ENCODE peak calls at places on chromosomes 4 and X, in ten cellular contexts. One of them, this sample, is unnamed.

GRCh38 chrX:15749642-15750610 is 11.9 kb downstream of the CA5B start:
- DNase-seq in fibroblast of mammary gland: peak; percentile 23
- DNase-seq in H54: no peak
- DNase-seq in uterus: peak; percentile 22
- DNase-seq in ecto neural progenitor cell: no peak
- DNase-seq in GM12865: peak; percentile 56
- DNase-seq in GM13976: no peak
- DNase-seq in OCI-LY7: peak; percentile 61
- DNase-seq in amygdala: no peak
- DNase-seq in CD4-positive, alpha-beta T cell: no peak
- DNase-seq in this sample: peak; percentile 10

GRCh38 chr4:179804440-179804839 is 2362.2 kb upstream of the AGA start:
- DNase-seq in uterus: no peak
- DNase-seq in GM13976: no peak
- DNase-seq in H54: no peak
- DNase-seq in CD4-positive, alpha-beta T cell: no peak
- DNase-seq in OCI-LY7: no peak
- DNase-seq in fibroblast of mammary gland: no peak
- DNase-seq in ecto neural progenitor cell: no peak
- DNase-seq in amygdala: no peak
- DNase-seq in GM12865: no peak
- DNase-seq in this sample: no peak

GRCh38 chr4:98688416-98689290 is 30.2 kb upstream of the TSPAN5 start:
- DNase-seq in GM12865: no peak
- DNase-seq in CD4-positive, alpha-beta T cell: no peak
- DNase-seq in OCI-LY7: no peak
- DNase-seq in H54: peak; percentile 24
- DNase-seq in uterus: no peak
- DNase-seq in GM13976: no peak
- DNase-seq in ecto neural progenitor cell: no peak
- DNase-seq in amygdala: no peak
- DNase-seq in fibroblast of mammary gland: peak; percentile 80
- DNase-seq in this sample: no peak

GRCh38 chrX:38516196-38516595 is 45.1 kb upstream of the TSPAN7 start:
- DNase-seq in GM13976: no peak
- DNase-seq in amygdala: no peak
- DNase-seq in OCI-LY7: no peak
- DNase-seq in uterus: no peak
- DNase-seq in ecto neural progenitor cell: no peak
- DNase-seq in GM12865: no peak
- DNase-seq in H54: no peak
- DNase-seq in CD4-positive, alpha-beta T cell: no peak
- DNase-seq in fibroblast of mammary gland: no peak
- DNase-seq in this sample: no peak

GRCh38 chrX:44062842-44063241 is 89.7 kb upstream of the NDP start:
- DNase-seq in CD4-positive, alpha-beta T cell: no peak
- DNase-seq in fibroblast of mammary gland: no peak
- DNase-seq in ecto neural progenitor cell: no peak
- DNase-seq in amygdala: no peak
- DNase-seq in OCI-LY7: no peak
- DNase-seq in H54: peak; percentile 2
- DNase-seq in uterus: peak; percentile 29
- DNase-seq in GM12865: no peak
- DNase-seq in GM13976: no peak
- DNase-seq in this sample: no peak

GRCh38 chr4:147864591-147864990 is 132.7 kb downstream of the ARHGAP10 start:
- DNase-seq in amygdala: no peak
- DNase-seq in H54: no peak
- DNase-seq in uterus: no peak
- DNase-seq in OCI-LY7: no peak
- DNase-seq in ecto neural progenitor cell: no peak
- DNase-seq in fibroblast of mammary gland: peak; percentile 57
- DNase-seq in GM13976: no peak
- DNase-seq in CD4-positive, alpha-beta T cell: no peak
- DNase-seq in GM12865: no peak
- DNase-seq in this sample: no peak

GRCh38 chr4:94274912-94275311 is 67.2 kb downstream of the SMARCAD1 start:
- DNase-seq in H54: no peak
- DNase-seq in OCI-LY7: no peak
- DNase-seq in CD4-positive, alpha-beta T cell: no peak
- DNase-seq in GM13976: no peak
- DNase-seq in amygdala: no peak
- DNase-seq in ecto neural progenitor cell: no peak
- DNase-seq in GM12865: no peak
- DNase-seq in uterus: no peak
- DNase-seq in fibroblast of mammary gland: peak; percentile 66
- DNase-seq in this sample: no peak

GRCh38 chr4:20326977-20327376 is 75.3 kb downstream of the SLIT2 start:
- DNase-seq in OCI-LY7: no peak
- DNase-seq in GM13976: no peak
- DNase-seq in uterus: no peak
- DNase-seq in ecto neural progenitor cell: no peak
- DNase-seq in amygdala: no peak
- DNase-seq in CD4-positive, alpha-beta T cell: no peak
- DNase-seq in GM12865: no peak
- DNase-seq in fibroblast of mammary gland: peak; percentile 55
- DNase-seq in H54: no peak
- DNase-seq in this sample: no peak

GRCh38 chr4:95506264-95506663 is 42.5 kb downstream of the UNC5C start:
- DNase-seq in amygdala: no peak
- DNase-seq in ecto neural progenitor cell: no peak
- DNase-seq in H54: peak; percentile 1
- DNase-seq in GM13976: no peak
- DNase-seq in uterus: no peak
- DNase-seq in GM12865: no peak
- DNase-seq in CD4-positive, alpha-beta T cell: no peak
- DNase-seq in OCI-LY7: no peak
- DNase-seq in fibroblast of mammary gland: peak; percentile 20
- DNase-seq in this sample: no peak

GRCh38 chr4:156946508-156947197 is 24.9 kb downstream of the PDGFC start:
- DNase-seq in CD4-positive, alpha-beta T cell: no peak
- DNase-seq in fibroblast of mammary gland: peak; percentile 100
- DNase-seq in H54: no peak
- DNase-seq in OCI-LY7: no peak
- DNase-seq in ecto neural progenitor cell: no peak
- DNase-seq in GM13976: no peak
- DNase-seq in GM12865: no peak
- DNase-seq in amygdala: no peak
- DNase-seq in uterus: peak; percentile 78
- DNase-seq in this sample: no peak

GRCh38 chr4:159086606-159087005 is 16.3 kb upstream of the RAPGEF2 start:
- DNase-seq in CD4-positive, alpha-beta T cell: no peak
- DNase-seq in GM13976: no peak
- DNase-seq in OCI-LY7: no peak
- DNase-seq in amygdala: no peak
- DNase-seq in uterus: no peak
- DNase-seq in GM12865: no peak
- DNase-seq in ecto neural progenitor cell: no peak
- DNase-seq in fibroblast of mammary gland: no peak
- DNase-seq in H54: no peak
- DNase-seq in this sample: no peak

This sample was measured in germinal center.